ENCODE peak calls at places on chromosomes 13 and 19, in five cellular contexts. U is K562, X is H1, D is HepG2, R is GM12878. C is an unnamed sample.

GRCh38 chr13:95784161-95784880 is 107.4 kb downstream of the DNAJC3 start:
- DNase-seq in D (peak; percentile 9), X (no peak), R (no peak), U (no peak), C (peak; percentile 4)

GRCh38 chr13:28819046-28819747 is 942 bp upstream of the MTUS2 start:
- DNase-seq in D (no peak), X (no peak), R (no peak), U (peak; percentile 8), C (peak; percentile 10)

GRCh38 chr19:55588738-55589137 is 8.1 kb upstream of the ZNF579 start:
- DNase-seq in R (no peak), U (no peak), X (no peak), D (no peak), C (no peak)

GRCh38 chr13:75258159-75258782 is 223.7 kb downstream of the TBC1D4 start:
- DNase-seq in R (no peak), D (peak; percentile 16), U (no peak), X (no peak), C (no peak)

GRCh38 chr19:53254451-53255341 is at the start of gene ZNF677:
- DNase-seq in R (no peak), X (peak; percentile 64), U (peak; percentile 58), D (no peak), C (no peak)

GRCh38 chr19:3336680-3337523 is 29.5 kb upstream of the NFIC start:
- DNase-seq in D (peak; percentile 24), X (no peak), U (no peak), R (no peak), C (no peak)

GRCh38 chr19:35601971-35602370 is 10.6 kb upstream of the HAUS5 start:
- DNase-seq in U (no peak), R (no peak), X (no peak), D (no peak), C (no peak)

GRCh38 chr13:23081901-23082300 is 98.9 kb upstream of the SGCG start:
- DNase-seq in U (no peak), R (no peak), D (no peak), X (no peak), C (no peak)

GRCh38 chr13:26017196-26017921 is 34.5 kb downstream of the SHISA2 start:
- DNase-seq in D (no peak), R (no peak), X (no peak), U (no peak), C (no peak)

GRCh38 chr13:22549126-22549525 is 631.7 kb upstream of the SGCG start:
- DNase-seq in X (no peak), R (no peak), U (no peak), D (no peak), C (no peak)

GRCh38 chr19:53007200-53008054 is 6.3 kb upstream of the ERVV-1 start:
- DNase-seq in U (peak; percentile 21), D (no peak), R (no peak), X (no peak), C (no peak)

GRCh38 chr13:20305587-20305986 is 73.5 kb upstream of the GJB6 start:
- DNase-seq in X (no peak), U (no peak), D (no peak), R (no peak), C (no peak)

GRCh38 chr19:7705387-7706187 is 3.7 kb upstream of the FCER2 start:
- DNase-seq in X (no peak), R (peak; percentile 91), D (no peak), U (no peak), C (no peak)

GRCh38 chr19:38543807-38544568 is 73.8 kb downstream of the MAP4K1 start:
- DNase-seq in D (peak; percentile 79), X (no peak), R (peak; percentile 64), U (peak; percentile 99), C (peak; percentile 98)

GRCh38 chr13:102097708-102098107 is 304.1 kb downstream of the FGF14 start:
- DNase-seq in R (no peak), D (no peak), X (no peak), U (no peak), C (no peak)

GRCh38 chr13:110528371-110528770 is 33.2 kb downstream of the RAB20 start:
- DNase-seq in U (no peak), D (no peak), X (no peak), R (no peak), C (no peak)

GRCh38 chr13:67651908-67652307 is 421.8 kb upstream of the PCDH9 start:
- DNase-seq in X (no peak), U (no peak), R (no peak), D (no peak), C (no peak)

GRCh38 chr13:65111223-65111622 is 2118.9 kb downstream of the PCDH9 start:
- DNase-seq in R (no peak), X (no peak), D (no peak), U (no peak), C (no peak)

GRCh38 chr19:31289381-31289880 is 59.8 kb downstream of the TSHZ3 start:
- DNase-seq in U (no peak), R (no peak), D (no peak), X (no peak), C (no peak)

GRCh38 chr19:1417145-1417544 is 9.8 kb downstream of the DAZAP1 start:
- DNase-seq in X (no peak), D (no peak), R (no peak), U (no peak), C (no peak)

GRCh38 chr13:49594576-49594975 is 9.2 kb upstream of the RCBTB1 start:
- DNase-seq in U (no peak), X (no peak), D (no peak), R (no peak), C (no peak)

GRCh38 chr19:2239771-2240770 is 3.4 kb downstream of the SF3A2 start:
- DNase-seq in D (no peak), U (no peak), R (no peak), X (no peak), C (no peak)

GRCh38 chr19:38650180-38650775 is 2.8 kb downstream of the ACTN4 start:
- DNase-seq in U (no peak), R (no peak), D (no peak), X (no peak), C (no peak)

GRCh38 chr13:76425930-76426329 is 460.3 kb downstream of the KCTD12 start:
- DNase-seq in X (no peak), R (no peak), D (no peak), U (no peak), C (no peak)

GRCh38 chr19:6241680-6242079 is 38.1 kb downstream of the MLLT1 start:
- DNase-seq in D (peak; percentile 88), U (no peak), X (no peak), R (no peak), C (no peak)

GRCh38 chr19:2266183-2266993 is 10.2 kb upstream of the JSRP1 start:
- DNase-seq in D (peak; percentile 58), R (peak; percentile 54), X (no peak), U (peak; percentile 60), C (no peak)

GRCh38 chr19:33390120-33390907 is 16.8 kb downstream of the CEBPG start:
- DNase-seq in R (no peak), X (no peak), D (no peak), U (no peak), C (no peak)

GRCh38 chr19:2561221-2561620 is 85.3 kb downstream of the GADD45B start:
- DNase-seq in D (no peak), U (no peak), R (no peak), X (no peak), C (no peak)

GRCh38 chr19:19615086-19615485 is 3.4 kb downstream of the PBX4 start:
- DNase-seq in R (no peak), X (no peak), D (no peak), U (no peak), C (peak; percentile 21)

GRCh38 chr13:21481359-21481758 is 22.3 kb upstream of the ZDHHC20 start:
- DNase-seq in R (no peak), U (no peak), D (no peak), X (no peak), C (no peak)

GRCh38 chr13:43878897-43879322 is 630 bp downstream of the CCDC122 start:
- DNase-seq in R (peak; percentile 13), U (no peak), X (no peak), D (peak; percentile 31), C (peak; percentile 41)

GRCh38 chr13:114054269-114054668 is 78.2 kb downstream of the RASA3 start:
- DNase-seq in D (no peak), X (no peak), R (no peak), U (peak; percentile 87), C (no peak)

GRCh38 chr13:47117268-47117667 is 220.4 kb upstream of the HTR2A start:
- DNase-seq in X (no peak), R (no peak), D (no peak), U (peak; percentile 7), C (no peak)

GRCh38 chr19:55133639-55134444 is 15.2 kb downstream of the TNNT1 start:
- DNase-seq in R (no peak), D (no peak), U (peak; percentile 51), X (no peak), C (no peak)

GRCh38 chr13:114155923-114156883 is 22.9 kb upstream of the CFAP97D2 start:
- DNase-seq in U (no peak), D (no peak), X (no peak), R (no peak), C (no peak)

GRCh38 chr13:109698779-109699178 is 87.6 kb downstream of the IRS2 start:
- DNase-seq in U (no peak), R (no peak), D (no peak), X (no peak), C (no peak)

GRCh38 chr13:106919093-106919492 is 351.2 kb upstream of the ARGLU1 start:
- DNase-seq in D (no peak), U (no peak), R (no peak), X (no peak), C (no peak)
- TF ChIP-seq KDM1A in D (no peak), U (no peak), R (no peak), X (no peak), C (no peak)

DNA sequence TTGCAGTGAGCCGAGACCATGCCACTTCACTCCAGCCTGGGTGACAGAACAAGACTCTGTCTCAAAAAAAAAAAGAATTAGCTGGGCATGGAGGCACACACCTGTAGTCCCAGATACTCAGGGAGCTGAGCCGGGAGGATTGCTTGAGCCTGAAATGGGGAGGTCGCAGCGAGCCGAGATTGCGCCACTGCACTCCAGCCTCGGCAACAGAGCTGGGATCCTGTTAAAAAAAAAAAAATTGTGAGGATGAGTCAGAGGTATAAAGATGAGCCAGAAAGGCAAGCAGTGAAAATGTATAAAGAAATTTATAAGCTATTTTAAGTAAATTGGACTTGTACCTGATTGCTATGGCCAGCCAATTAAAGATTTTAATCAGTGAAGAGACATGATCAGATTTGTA is 21.1 kb downstream of the KBTBD6 start:
- DNase-seq in D (no peak), R (no peak), X (no peak), U (no peak), C (no peak)
- TF ChIP-seq KDM1A in D (no peak), R (no peak), X (no peak), U (no peak), C (no peak)

GRCh38 chr13:94322925-94323324 is 156.6 kb downstream of the DCT start:
- DNase-seq in R (no peak), D (no peak), U (no peak), X (no peak), C (no peak)
- TF ChIP-seq KDM1A in R (no peak), D (no peak), U (no peak), X (no peak), C (no peak)

GRCh38 chr13:41137951-41138350 is 5.3 kb upstream of the KBTBD6 start:
- DNase-seq in R (no peak), U (no peak), D (no peak), X (no peak), C (peak; percentile 7)
- TF ChIP-seq KDM1A in R (no peak), U (no peak), D (no peak), X (no peak), C (no peak)

GRCh38 chr13:57633950-57634828 is 2.6 kb downstream of the PCDH17 start:
- DNase-seq in R (no peak), D (no peak), X (no peak), U (no peak), C (no peak)
- TF ChIP-seq KDM1A in R (no peak), D (no peak), X (no peak), U (no peak), C (no peak)

C was measured in A549.